ENCODE peak calls at places on chromosome 18, in five cellular contexts. G, P, N, E and C are unnamed samples.
A peak's percentile ranks its signal among the peaks of the same experiment; 100 is the strongest.

GRCh38 chr18:36338420-36338933 is 41.0 kb downstream of the FHOD3 start:
- DNase-seq in G (peak; percentile 62), P (no peak), N (no peak), E (no peak), C (no peak)

GRCh38 chr18:13621446-13621849 is 104.9 kb downstream of the FAM210A start:
- DNase-seq in G (no peak), P (no peak), N (no peak), E (no peak), C (no peak)

GRCh38 chr18:49639643-49640361 is 77.9 kb downstream of the LIPG start:
- DNase-seq in G (peak; percentile 69), P (no peak), N (no peak), E (no peak), C (no peak)

GRCh38 chr18:39345321-39345720 is 1779.7 kb upstream of the CELF4 start:
- DNase-seq in G (no peak), P (no peak), N (no peak), E (peak; percentile 11), C (no peak)

GRCh38 chr18:27198036-27198435 is 12.9 kb upstream of the CHST9 start:
- DNase-seq in G (no peak), P (no peak), N (no peak), E (no peak), C (no peak)

GRCh38 chr18:62027914-62028520 is 135.2 kb upstream of the RNF152 start:
- DNase-seq in G (no peak), P (no peak), N (no peak), E (no peak), C (no peak)

GRCh38 chr18:62432176-62432575 is 90.6 kb upstream of the ZCCHC2 start:
- DNase-seq in G (no peak), P (no peak), N (no peak), E (no peak), C (no peak)

GRCh38 chr18:50401888-50402287 is 27.0 kb downstream of the SKA1 start:
- DNase-seq in G (peak; percentile 60), P (peak; percentile 63), N (peak; percentile 80), E (no peak), C (peak; percentile 48)

GRCh38 chr18:7572837-7573236 is 5.7 kb downstream of the PTPRM start:
- DNase-seq in G (no peak), P (no peak), N (no peak), E (peak; percentile 63), C (no peak)

GRCh38 chr18:48974304-48975220 is 23.8 kb upstream of the SMAD7 start:
- DNase-seq in G (peak; percentile 79), P (no peak), N (no peak), E (no peak), C (no peak)

GRCh38 chr18:61882296-61883004 is 10.4 kb downstream of the RNF152 start:
- DNase-seq in G (no peak), P (no peak), N (no peak), E (peak; percentile 71), C (no peak)

GRCh38 chr18:32366586-32367538 is 103.8 kb downstream of the GAREM1 start:
- DNase-seq in G (no peak), P (no peak), N (no peak), E (peak; percentile 79), C (no peak)

GRCh38 chr18:35089918-35090550 is 48.8 kb downstream of the MAPRE2 start:
- DNase-seq in G (no peak), P (no peak), N (no peak), E (no peak), C (no peak)

GRCh38 chr18:28684746-28685145 is 507.8 kb upstream of the CDH2 start:
- DNase-seq in G (no peak), P (no peak), N (no peak), E (peak; percentile 51), C (no peak)

GRCh38 chr18:73679941-73680700 is 467.5 kb downstream of the FBXO15 start:
- DNase-seq in G (no peak), P (no peak), N (no peak), E (no peak), C (no peak)

GRCh38 chr18:6546229-6546628 is 131.5 kb upstream of the L3MBTL4 start:
- DNase-seq in G (no peak), P (no peak), N (no peak), E (no peak), C (peak; percentile 5)

GRCh38 chr18:62201870-62202269 is 14.8 kb downstream of the RELCH start:
- DNase-seq in G (no peak), P (no peak), N (no peak), E (no peak), C (no peak)

GRCh38 chr18:23981369-23981768 is 33.2 kb upstream of the TTC39C start:
- DNase-seq in G (no peak), P (no peak), N (no peak), E (no peak), C (no peak)

GRCh38 chr18:73684651-73685050 is 463.0 kb downstream of the FBXO15 start:
- DNase-seq in G (no peak), P (no peak), N (no peak), E (no peak), C (no peak)

GRCh38 chr18:65788373-65788772 is 37.6 kb downstream of the CDH7 start:
- DNase-seq in G (no peak), P (no peak), N (no peak), E (no peak), C (no peak)

DNA sequence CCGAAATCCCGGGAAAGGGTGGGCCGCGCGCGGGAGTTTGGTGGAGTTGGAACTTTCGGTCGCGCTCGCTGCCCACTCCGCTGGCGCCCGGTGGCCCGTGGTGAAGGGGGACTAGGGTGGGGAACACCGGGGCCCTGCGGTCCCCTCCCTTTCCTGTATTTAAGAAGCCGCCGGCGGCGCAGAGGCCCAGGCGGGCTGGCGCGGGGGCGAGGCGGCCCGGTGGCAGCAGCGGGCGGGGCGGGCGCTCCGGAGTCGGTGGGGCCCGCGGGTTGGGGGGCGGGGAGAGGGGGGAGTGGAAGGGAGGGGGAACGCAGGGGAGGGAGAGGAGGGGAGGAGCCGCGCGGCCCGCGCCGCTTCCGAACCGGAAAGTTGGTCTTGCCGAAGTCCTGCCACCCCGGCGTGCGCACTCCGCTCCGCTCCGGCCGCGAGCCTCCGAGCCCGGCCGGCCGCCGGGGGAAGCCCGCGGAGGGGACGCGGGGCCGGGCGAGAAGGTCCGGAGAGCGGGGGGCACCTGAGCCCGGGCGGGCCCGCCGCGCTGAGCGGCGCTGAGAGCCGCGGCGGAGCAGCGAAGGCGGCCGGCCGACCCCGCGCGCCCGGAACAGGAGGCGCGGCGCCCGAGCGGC is 449 bp upstream of the SALL3 start:
- DNase-seq in G (peak; percentile 61), P (no peak), N (no peak), E (no peak), C (no peak)
- H3K9me3 ChIP-seq in G (no peaks in the 10 kb centered on the region), P (no peaks in the 10 kb centered on the region), N (no peaks in the 10 kb centered on the region), E (peaks cover 19% of the 10 kb centered on the region), C (no peaks in the 10 kb centered on the region)

GRCh38 chr18:59218018-59218417 is 1.9 kb upstream of the GRP start:
- DNase-seq in G (no peak), P (no peak), N (no peak), E (no peak), C (no peak)

GRCh38 chr18:59220164-59220783 is 316 bp downstream of the GRP start:
- DNase-seq in G (no peak), P (no peak), N (no peak), E (peak; percentile 43), C (peak; percentile 8)

GRCh38 chr18:59222341-59222740 is 2.4 kb downstream of the GRP start:
- DNase-seq in G (no peak), P (no peak), N (no peak), E (no peak), C (no peak)

GRCh38 chr18:59220784-59221765 is 1.1 kb downstream of the GRP start:
- DNase-seq in G (no peak), P (no peak), N (no peak), E (no peak), C (no peak)

GRCh38 chr18:59219672-59220163 is at the start of gene GRP:
- DNase-seq in G (no peak), P (no peak), N (no peak), E (no peak), C (no peak)
- H3K27me3 ChIP-seq in G (no peaks in the 10 kb centered on the region), P (peaks cover 68% of the 10 kb centered on the region), N (peaks cover 6% of the 10 kb centered on the region), E (peaks cover 73% of the 10 kb centered on the region), C (peaks cover 58% of the 10 kb centered on the region)

DNA sequence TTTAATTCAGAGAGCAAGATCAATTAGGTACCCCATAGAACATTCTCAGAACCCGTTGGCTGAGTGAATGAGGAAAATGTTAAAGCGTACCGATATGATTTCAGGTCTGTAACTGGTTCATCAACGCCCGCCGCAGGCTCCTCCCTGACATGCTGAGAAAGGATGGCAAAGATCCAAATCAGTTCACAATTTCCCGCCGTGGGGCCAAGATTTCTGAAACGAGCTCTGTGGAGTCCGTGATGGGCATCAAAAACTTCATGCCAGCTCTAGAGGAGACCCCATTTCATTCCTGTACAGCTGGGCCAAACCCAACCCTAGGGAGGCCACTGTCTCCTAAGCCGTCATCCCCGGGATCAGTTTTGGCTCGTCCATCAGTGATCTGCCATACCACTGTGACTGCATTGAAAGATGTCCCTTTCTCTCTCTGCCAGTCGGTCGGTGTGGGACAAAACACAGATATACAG is 7.3 kb downstream of the TGIF1 start:
- DNase-seq in G (no peak), P (no peak), N (no peak), E (no peak), C (no peak)
- H3K4me3 ChIP-seq in G (no peak overlapping the region), P (no peak overlapping the region), N (no peak overlapping the region), E (no peak overlapping the region), C (no peak overlapping the region)

GRCh38 chr18:56789889-56790180 is 138.7 kb downstream of the WDR7 start:
- DNase-seq in G (no peak), P (no peak), N (no peak), E (no peak), C (no peak)
- H3K9me3 ChIP-seq in G (no peaks in the 10 kb centered on the region), P (no peaks in the 10 kb centered on the region), N (no peaks in the 10 kb centered on the region), E (no peaks in the 10 kb centered on the region), C (no peaks in the 10 kb centered on the region)

GRCh38 chr18:54086863-54087262 is 137.6 kb downstream of the MBD2 start:
- DNase-seq in G (no peak), P (no peak), N (no peak), E (no peak), C (no peak)

GRCh38 chr18:54089749-54090459 is 134.6 kb downstream of the MBD2 start:
- DNase-seq in G (no peak), P (no peak), N (no peak), E (no peak), C (no peak)

GRCh38 chr18:54094474-54094873 is 130.0 kb downstream of the MBD2 start:
- DNase-seq in G (no peak), P (no peak), N (no peak), E (no peak), C (no peak)

GRCh38 chr18:54086046-54086802 is 138.2 kb downstream of the MBD2 start:
- DNase-seq in G (no peak), P (no peak), N (no peak), E (no peak), C (no peak)

DNA sequence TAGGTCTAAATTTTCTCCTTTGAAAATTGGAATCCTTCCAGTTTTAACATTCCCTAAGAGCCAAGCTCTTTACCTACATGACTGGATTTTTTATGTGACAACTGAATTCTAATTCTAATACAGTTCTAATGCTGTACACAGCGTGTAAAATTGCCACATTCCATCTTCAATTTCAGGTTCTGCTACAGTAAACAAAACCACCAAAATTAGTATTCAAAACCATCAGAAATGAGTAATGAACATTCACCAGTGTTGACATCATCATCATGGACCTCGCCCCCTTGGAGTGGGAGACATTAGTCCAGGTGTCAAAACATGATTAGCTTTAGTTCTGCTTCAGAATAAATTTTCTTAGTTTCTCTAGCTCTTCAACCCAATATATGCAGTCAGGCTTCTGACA is 133.6 kb downstream of the MBD2 start:
- DNase-seq in G (no peak), P (no peak), N (no peak), E (no peak), C (no peak)
- H3K27me3 ChIP-seq in G (no peaks in the 10 kb centered on the region), P (no peaks in the 10 kb centered on the region), N (no peaks in the 10 kb centered on the region), E (no peaks in the 10 kb centered on the region), C (no peaks in the 10 kb centered on the region)